ENCODE peak calls at places on chromosomes 2 and 18, in five cellular contexts. One of them, this sample, is unnamed.

GRCh38 chr2:105431367-105432088 is 32.7 kb upstream of the FHL2 start:
- DNase-seq in HFFc6: no peak
- DNase-seq in GM12865: no peak
- DNase-seq in activated naive CD4-positive, alpha-beta T cell treated with Interleukin-2 at 50 U/mL for 16 hours: no peak
- DNase-seq in RPMI7951: peak
- DNase-seq in this sample: no peak

GRCh38 chr2:176157499-176158305 is 595 bp downstream of the HOXD3 start:
- DNase-seq in HFFc6: no peak
- DNase-seq in activated naive CD4-positive, alpha-beta T cell treated with Interleukin-2 at 50 U/mL for 16 hours: no peak
- DNase-seq in RPMI7951: no peak
- DNase-seq in GM12865: no peak
- DNase-seq in this sample: no peak

GRCh38 chr18:4433762-4434161 is 21.3 kb downstream of the DLGAP1 start:
- DNase-seq in RPMI7951: no peak
- DNase-seq in GM12865: no peak
- DNase-seq in activated naive CD4-positive, alpha-beta T cell treated with Interleukin-2 at 50 U/mL for 16 hours: no peak
- DNase-seq in HFFc6: no peak
- DNase-seq in this sample: no peak

GRCh38 chr18:50183556-50183955 is 11.4 kb downstream of the MYO5B start:
- DNase-seq in RPMI7951: peak
- DNase-seq in HFFc6: no peak
- DNase-seq in GM12865: peak
- DNase-seq in activated naive CD4-positive, alpha-beta T cell treated with Interleukin-2 at 50 U/mL for 16 hours: no peak
- DNase-seq in this sample: no peak

GRCh38 chr18:24530630-24531111 is 70.2 kb downstream of the HRH4 start:
- DNase-seq in activated naive CD4-positive, alpha-beta T cell treated with Interleukin-2 at 50 U/mL for 16 hours: no peak
- DNase-seq in RPMI7951: peak
- DNase-seq in HFFc6: peak
- DNase-seq in GM12865: no peak
- DNase-seq in this sample: peak

GRCh38 chr2:68772109-68772508 is 37.5 kb downstream of the ARHGAP25 start:
- DNase-seq in GM12865: no peak
- DNase-seq in HFFc6: no peak
- DNase-seq in activated naive CD4-positive, alpha-beta T cell treated with Interleukin-2 at 50 U/mL for 16 hours: no peak
- DNase-seq in RPMI7951: no peak
- DNase-seq in this sample: no peak

GRCh38 chr2:202104286-202104870 is 31.3 kb downstream of the KIAA2012 start:
- DNase-seq in GM12865: peak
- DNase-seq in activated naive CD4-positive, alpha-beta T cell treated with Interleukin-2 at 50 U/mL for 16 hours: peak
- DNase-seq in RPMI7951: peak
- DNase-seq in HFFc6: peak
- DNase-seq in this sample: peak

GRCh38 chr2:10260130-10260529 is 42.6 kb upstream of the HPCAL1 start:
- DNase-seq in HFFc6: no peak
- DNase-seq in activated naive CD4-positive, alpha-beta T cell treated with Interleukin-2 at 50 U/mL for 16 hours: no peak
- DNase-seq in GM12865: no peak
- DNase-seq in RPMI7951: peak
- DNase-seq in this sample: no peak

GRCh38 chr2:201618744-201619654 is 24.3 kb downstream of the TMEM237 start:
- DNase-seq in activated naive CD4-positive, alpha-beta T cell treated with Interleukin-2 at 50 U/mL for 16 hours: no peak
- DNase-seq in HFFc6: no peak
- DNase-seq in RPMI7951: peak
- DNase-seq in GM12865: no peak
- DNase-seq in this sample: peak

GRCh38 chr2:100984892-100985307 is 17.2 kb upstream of the RPL31 start:
- DNase-seq in RPMI7951: peak
- DNase-seq in GM12865: peak
- DNase-seq in activated naive CD4-positive, alpha-beta T cell treated with Interleukin-2 at 50 U/mL for 16 hours: peak
- DNase-seq in HFFc6: peak
- DNase-seq in this sample: peak

GRCh38 chr2:103135679-103136078 is 373.8 kb downstream of the TMEM182 start:
- DNase-seq in GM12865: peak
- DNase-seq in activated naive CD4-positive, alpha-beta T cell treated with Interleukin-2 at 50 U/mL for 16 hours: no peak
- DNase-seq in HFFc6: no peak
- DNase-seq in RPMI7951: peak
- DNase-seq in this sample: no peak

GRCh38 chr2:47354013-47354816 is 48.7 kb upstream of the MSH2 start:
- DNase-seq in RPMI7951: peak
- DNase-seq in activated naive CD4-positive, alpha-beta T cell treated with Interleukin-2 at 50 U/mL for 16 hours: no peak
- DNase-seq in HFFc6: peak
- DNase-seq in GM12865: no peak
- DNase-seq in this sample: no peak

GRCh38 chr2:222594679-222595078 is 61.2 kb downstream of the FARSB start:
- DNase-seq in activated naive CD4-positive, alpha-beta T cell treated with Interleukin-2 at 50 U/mL for 16 hours: no peak
- DNase-seq in RPMI7951: peak
- DNase-seq in GM12865: no peak
- DNase-seq in HFFc6: peak
- DNase-seq in this sample: no peak

GRCh38 chr18:23627325-23627724 is 35.4 kb downstream of the ANKRD29 start:
- DNase-seq in RPMI7951: peak
- DNase-seq in HFFc6: peak
- DNase-seq in activated naive CD4-positive, alpha-beta T cell treated with Interleukin-2 at 50 U/mL for 16 hours: no peak
- DNase-seq in GM12865: no peak
- DNase-seq in this sample: no peak

GRCh38 chr2:134410831-134411231 is 157.0 kb downstream of the MGAT5 start:
- DNase-seq in HFFc6: peak
- DNase-seq in GM12865: no peak
- DNase-seq in RPMI7951: peak
- DNase-seq in activated naive CD4-positive, alpha-beta T cell treated with Interleukin-2 at 50 U/mL for 16 hours: no peak
- DNase-seq in this sample: no peak

GRCh38 chr18:51151568-51152511 is 45.6 kb downstream of the MEX3C start:
- DNase-seq in activated naive CD4-positive, alpha-beta T cell treated with Interleukin-2 at 50 U/mL for 16 hours: peak
- DNase-seq in GM12865: peak
- DNase-seq in HFFc6: no peak
- DNase-seq in RPMI7951: no peak
- DNase-seq in this sample: peak

GRCh38 chr2:201891676-201892075 is 85.3 kb downstream of the CDK15 start:
- DNase-seq in activated naive CD4-positive, alpha-beta T cell treated with Interleukin-2 at 50 U/mL for 16 hours: no peak
- DNase-seq in HFFc6: no peak
- DNase-seq in RPMI7951: peak
- DNase-seq in GM12865: no peak
- DNase-seq in this sample: no peak

GRCh38 chr2:36663851-36664715 is 32.4 kb upstream of the VIT start:
- DNase-seq in GM12865: peak
- DNase-seq in HFFc6: peak
- DNase-seq in activated naive CD4-positive, alpha-beta T cell treated with Interleukin-2 at 50 U/mL for 16 hours: no peak
- DNase-seq in RPMI7951: peak
- DNase-seq in this sample: no peak

GRCh38 chr2:241720560-241720959 is 13.9 kb upstream of the D2HGDH start:
- DNase-seq in GM12865: no peak
- DNase-seq in activated naive CD4-positive, alpha-beta T cell treated with Interleukin-2 at 50 U/mL for 16 hours: no peak
- DNase-seq in RPMI7951: no peak
- DNase-seq in HFFc6: no peak
- DNase-seq in this sample: no peak

GRCh38 chr2:128362889-128363228 is 44.2 kb upstream of the HS6ST1 start:
- DNase-seq in activated naive CD4-positive, alpha-beta T cell treated with Interleukin-2 at 50 U/mL for 16 hours: no peak
- DNase-seq in RPMI7951: peak
- DNase-seq in GM12865: no peak
- DNase-seq in HFFc6: peak
- DNase-seq in this sample: no peak

GRCh38 chr2:153077311-153077710 is 358.9 kb downstream of the ARL6IP6 start:
- DNase-seq in RPMI7951: no peak
- DNase-seq in activated naive CD4-positive, alpha-beta T cell treated with Interleukin-2 at 50 U/mL for 16 hours: no peak
- DNase-seq in HFFc6: no peak
- DNase-seq in GM12865: no peak
- DNase-seq in this sample: no peak

GRCh38 chr2:46173636-46174253 is 123.5 kb upstream of the EPAS1 start:
- DNase-seq in RPMI7951: no peak
- DNase-seq in activated naive CD4-positive, alpha-beta T cell treated with Interleukin-2 at 50 U/mL for 16 hours: no peak
- DNase-seq in HFFc6: no peak
- DNase-seq in GM12865: no peak
- DNase-seq in this sample: no peak

GRCh38 chr2:20282916-20283592 is 58.1 kb upstream of the SDC1 start:
- DNase-seq in activated naive CD4-positive, alpha-beta T cell treated with Interleukin-2 at 50 U/mL for 16 hours: no peak
- DNase-seq in HFFc6: no peak
- DNase-seq in RPMI7951: peak
- DNase-seq in GM12865: no peak
- DNase-seq in this sample: no peak

GRCh38 chr2:219939647-219940046 is 312.2 kb downstream of the SLC4A3 start:
- DNase-seq in GM12865: no peak
- DNase-seq in HFFc6: no peak
- DNase-seq in activated naive CD4-positive, alpha-beta T cell treated with Interleukin-2 at 50 U/mL for 16 hours: no peak
- DNase-seq in RPMI7951: no peak
- DNase-seq in this sample: no peak

GRCh38 chr18:51107594-51108305 is 77.7 kb downstream of the SMAD4 start:
- DNase-seq in activated naive CD4-positive, alpha-beta T cell treated with Interleukin-2 at 50 U/mL for 16 hours: no peak
- DNase-seq in RPMI7951: no peak
- DNase-seq in HFFc6: no peak
- DNase-seq in GM12865: no peak
- DNase-seq in this sample: peak

GRCh38 chr2:66574701-66575624 is 140.0 kb downstream of the MEIS1 start:
- DNase-seq in HFFc6: peak
- DNase-seq in GM12865: no peak
- DNase-seq in RPMI7951: peak
- DNase-seq in activated naive CD4-positive, alpha-beta T cell treated with Interleukin-2 at 50 U/mL for 16 hours: no peak
- DNase-seq in this sample: peak

GRCh38 chr2:60898567-60898966 is 17.2 kb downstream of the REL start:
- DNase-seq in RPMI7951: no peak
- DNase-seq in HFFc6: no peak
- DNase-seq in activated naive CD4-positive, alpha-beta T cell treated with Interleukin-2 at 50 U/mL for 16 hours: no peak
- DNase-seq in GM12865: no peak
- DNase-seq in this sample: no peak

GRCh38 chr2:62147610-62148301 is 48.2 kb upstream of the B3GNT2 start:
- DNase-seq in RPMI7951: no peak
- DNase-seq in HFFc6: peak
- DNase-seq in activated naive CD4-positive, alpha-beta T cell treated with Interleukin-2 at 50 U/mL for 16 hours: no peak
- DNase-seq in GM12865: no peak
- DNase-seq in this sample: no peak

GRCh38 chr18:60826346-60826745 is 453.8 kb upstream of the MC4R start:
- DNase-seq in activated naive CD4-positive, alpha-beta T cell treated with Interleukin-2 at 50 U/mL for 16 hours: no peak
- DNase-seq in RPMI7951: no peak
- DNase-seq in GM12865: no peak
- DNase-seq in HFFc6: no peak
- DNase-seq in this sample: no peak

GRCh38 chr2:236305531-236305930 is 41.3 kb upstream of the ASB18 start:
- DNase-seq in HFFc6: no peak
- DNase-seq in GM12865: no peak
- DNase-seq in activated naive CD4-positive, alpha-beta T cell treated with Interleukin-2 at 50 U/mL for 16 hours: no peak
- DNase-seq in RPMI7951: no peak
- DNase-seq in this sample: no peak

GRCh38 chr2:223797811-223798721 is 39.3 kb downstream of the AP1S3 start:
- DNase-seq in HFFc6: peak
- DNase-seq in GM12865: peak
- DNase-seq in activated naive CD4-positive, alpha-beta T cell treated with Interleukin-2 at 50 U/mL for 16 hours: no peak
- DNase-seq in RPMI7951: peak
- DNase-seq in this sample: no peak

GRCh38 chr2:8310557-8311455 is 371.1 kb upstream of the ID2 start:
- DNase-seq in RPMI7951: no peak
- DNase-seq in activated naive CD4-positive, alpha-beta T cell treated with Interleukin-2 at 50 U/mL for 16 hours: peak
- DNase-seq in HFFc6: no peak
- DNase-seq in GM12865: peak
- DNase-seq in this sample: peak

GRCh38 chr2:96625571-96626552 is 12.2 kb downstream of the KANSL3 start:
- DNase-seq in activated naive CD4-positive, alpha-beta T cell treated with Interleukin-2 at 50 U/mL for 16 hours: no peak
- DNase-seq in RPMI7951: no peak
- DNase-seq in HFFc6: no peak
- DNase-seq in GM12865: no peak
- DNase-seq in this sample: no peak

GRCh38 chr2:81876628-81877027 is 1572.1 kb upstream of the LRRTM1 start:
- DNase-seq in GM12865: no peak
- DNase-seq in activated naive CD4-positive, alpha-beta T cell treated with Interleukin-2 at 50 U/mL for 16 hours: no peak
- DNase-seq in HFFc6: no peak
- DNase-seq in RPMI7951: no peak
- DNase-seq in this sample: no peak

GRCh38 chr2:98253461-98254073 is 92.7 kb upstream of the CNGA3 start:
- DNase-seq in activated naive CD4-positive, alpha-beta T cell treated with Interleukin-2 at 50 U/mL for 16 hours: no peak
- DNase-seq in GM12865: no peak
- DNase-seq in RPMI7951: peak
- DNase-seq in HFFc6: no peak
- DNase-seq in this sample: no peak

GRCh38 chr2:118003396-118003824 is 10.5 kb downstream of the CCDC93 start:
- DNase-seq in RPMI7951: peak
- DNase-seq in GM12865: peak
- DNase-seq in HFFc6: peak
- DNase-seq in activated naive CD4-positive, alpha-beta T cell treated with Interleukin-2 at 50 U/mL for 16 hours: peak
- DNase-seq in this sample: peak

GRCh38 chr2:214320211-214320610 is 90.6 kb upstream of the VWC2L start:
- DNase-seq in GM12865: no peak
- DNase-seq in RPMI7951: no peak
- DNase-seq in HFFc6: no peak
- DNase-seq in activated naive CD4-positive, alpha-beta T cell treated with Interleukin-2 at 50 U/mL for 16 hours: no peak
- DNase-seq in this sample: no peak

This sample was measured in stimulated activated naive CD8-positive, alpha-beta T cell treated with anti-CD3 and anti-CD28 coated beads, Interleukin-15, Interleukin-2, amounts not matched to agents 100 U/mL and 50 U/mL, for 24 hours.